ENCODE peak calls at places on chromosomes 6 and 20, in four cellular contexts. One of them, this sample, is unnamed.

GRCh38 chr20:20480126-20480525 is 112.2 kb downstream of the INSM1 start:
- DNase-seq in astrocyte: no peak
- DNase-seq in heart left ventricle: no peak
- DNase-seq in fibroblast of mammary gland: peak; percentile 44
- DNase-seq in this sample: no peak

GRCh38 chr6:14734416-14735340 is 511.2 kb upstream of the JARID2 start:
- DNase-seq in astrocyte: peak; percentile 98
- DNase-seq in heart left ventricle: no peak
- DNase-seq in fibroblast of mammary gland: peak; percentile 98
- DNase-seq in this sample: no peak

GRCh38 chr20:45257161-45257560 is 2.8 kb upstream of the SLPI start:
- DNase-seq in astrocyte: no peak
- DNase-seq in heart left ventricle: no peak
- DNase-seq in fibroblast of mammary gland: no peak
- DNase-seq in this sample: no peak

GRCh38 chr20:31720486-31721407 is 1.9 kb downstream of the BCL2L1 start:
- DNase-seq in astrocyte: no peak
- DNase-seq in heart left ventricle: no peak
- DNase-seq in fibroblast of mammary gland: no peak
- DNase-seq in this sample: no peak

GRCh38 chr6:106124015-106124414 is 37.9 kb downstream of the PRDM1 start:
- DNase-seq in astrocyte: no peak
- DNase-seq in heart left ventricle: no peak
- DNase-seq in fibroblast of mammary gland: no peak
- DNase-seq in this sample: no peak

GRCh38 chr6:84547341-84547794 is 217.0 kb downstream of the TBX18 start:
- DNase-seq in astrocyte: peak; percentile 58
- DNase-seq in heart left ventricle: no peak
- DNase-seq in fibroblast of mammary gland: no peak
- DNase-seq in this sample: no peak

GRCh38 chr20:15236812-15237211 is 899.4 kb upstream of the FLRT3 start:
- DNase-seq in astrocyte: peak; percentile 9
- DNase-seq in heart left ventricle: no peak
- DNase-seq in fibroblast of mammary gland: peak; percentile 52
- DNase-seq in this sample: peak; percentile 26

GRCh38 chr6:154236646-154237236 is 119.9 kb downstream of the IPCEF1 start:
- DNase-seq in astrocyte: peak; percentile 9
- DNase-seq in heart left ventricle: no peak
- DNase-seq in fibroblast of mammary gland: no peak
- DNase-seq in this sample: no peak

GRCh38 chr6:114997813-114998292 is 655.0 kb upstream of the HS3ST5 start:
- DNase-seq in astrocyte: no peak
- DNase-seq in heart left ventricle: no peak
- DNase-seq in fibroblast of mammary gland: no peak
- DNase-seq in this sample: no peak

GRCh38 chr6:55528624-55529023 is 50.4 kb downstream of the HMGCLL1 start:
- DNase-seq in astrocyte: peak; percentile 10
- DNase-seq in heart left ventricle: no peak
- DNase-seq in fibroblast of mammary gland: peak; percentile 46
- DNase-seq in this sample: no peak

GRCh38 chr6:21132856-21133610 is 460.5 kb upstream of the SOX4 start:
- DNase-seq in astrocyte: peak; percentile 19
- DNase-seq in heart left ventricle: no peak
- DNase-seq in fibroblast of mammary gland: no peak
- DNase-seq in this sample: peak; percentile 3

GRCh38 chr6:76708641-76709331 is 636.3 kb upstream of the IMPG1 start:
- DNase-seq in astrocyte: no peak
- DNase-seq in heart left ventricle: no peak
- DNase-seq in fibroblast of mammary gland: no peak
- DNase-seq in this sample: no peak

GRCh38 chr6:25360611-25361010 is 81.4 kb downstream of the CARMIL1 start:
- DNase-seq in astrocyte: peak; percentile 89
- DNase-seq in heart left ventricle: no peak
- DNase-seq in fibroblast of mammary gland: peak; percentile 83
- DNase-seq in this sample: no peak

GRCh38 chr6:125794342-125795137 is 3.8 kb downstream of the NCOA7 start:
- DNase-seq in astrocyte: no peak
- DNase-seq in heart left ventricle: no peak
- DNase-seq in fibroblast of mammary gland: peak; percentile 71
- DNase-seq in this sample: no peak

GRCh38 chr6:127547215-127547614 is 28.1 kb upstream of the MTCL3 start:
- DNase-seq in astrocyte: no peak
- DNase-seq in heart left ventricle: no peak
- DNase-seq in fibroblast of mammary gland: peak; percentile 18
- DNase-seq in this sample: no peak

GRCh38 chr6:37127961-37128862 is 41.7 kb upstream of the PIM1 start:
- DNase-seq in astrocyte: peak; percentile 73
- DNase-seq in heart left ventricle: peak; percentile 36
- DNase-seq in fibroblast of mammary gland: peak; percentile 83
- DNase-seq in this sample: no peak

GRCh38 chr20:50136822-50137599 is 16.5 kb downstream of the PEDS1 start:
- DNase-seq in astrocyte: peak; percentile 35
- DNase-seq in heart left ventricle: no peak
- DNase-seq in fibroblast of mammary gland: peak; percentile 87
- DNase-seq in this sample: no peak

GRCh38 chr6:4565301-4566250 is 210.6 kb upstream of the CDYL start:
- DNase-seq in astrocyte: no peak
- DNase-seq in heart left ventricle: no peak
- DNase-seq in fibroblast of mammary gland: no peak
- DNase-seq in this sample: no peak

GRCh38 chr20:55057779-55058415 is 582.5 kb downstream of the DOK5 start:
- DNase-seq in astrocyte: no peak
- DNase-seq in heart left ventricle: no peak
- DNase-seq in fibroblast of mammary gland: peak; percentile 11
- DNase-seq in this sample: no peak

GRCh38 chr6:113824411-113824810 is 32.7 kb upstream of the MARCKS start:
- DNase-seq in astrocyte: peak; percentile 63
- DNase-seq in heart left ventricle: no peak
- DNase-seq in fibroblast of mammary gland: peak; percentile 4
- DNase-seq in this sample: no peak

GRCh38 chr20:47905628-47906487 is 120.6 kb upstream of the SULF2 start:
- DNase-seq in astrocyte: no peak
- DNase-seq in heart left ventricle: no peak
- DNase-seq in fibroblast of mammary gland: no peak
- DNase-seq in this sample: peak; percentile 21

GRCh38 chr6:113496157-113496556 is 361.0 kb upstream of the MARCKS start:
- DNase-seq in astrocyte: no peak
- DNase-seq in heart left ventricle: no peak
- DNase-seq in fibroblast of mammary gland: no peak
- DNase-seq in this sample: no peak

GRCh38 chr6:112636650-112637260 is 289.6 kb downstream of the RFPL4B start:
- DNase-seq in astrocyte: peak; percentile 87
- DNase-seq in heart left ventricle: no peak
- DNase-seq in fibroblast of mammary gland: peak; percentile 71
- DNase-seq in this sample: no peak

GRCh38 chr20:32672315-32672981 is 1.3 kb downstream of the C20orf203 start:
- DNase-seq in astrocyte: no peak
- DNase-seq in heart left ventricle: no peak
- DNase-seq in fibroblast of mammary gland: no peak
- DNase-seq in this sample: no peak

GRCh38 chr20:6828794-6829423 is 61.4 kb downstream of the BMP2 start:
- DNase-seq in astrocyte: peak; percentile 12
- DNase-seq in heart left ventricle: peak; percentile 69
- DNase-seq in fibroblast of mammary gland: peak; percentile 53
- DNase-seq in this sample: peak; percentile 76

GRCh38 chr6:118468682-118469465 is 79.2 kb upstream of the PLN start:
- DNase-seq in astrocyte: peak; percentile 26
- DNase-seq in heart left ventricle: no peak
- DNase-seq in fibroblast of mammary gland: peak; percentile 51
- DNase-seq in this sample: no peak

GRCh38 chr20:37503256-37503927 is 17.7 kb upstream of the NNAT start:
- DNase-seq in astrocyte: no peak
- DNase-seq in heart left ventricle: peak; percentile 51
- DNase-seq in fibroblast of mammary gland: no peak
- DNase-seq in this sample: no peak
- TF ChIP-seq CTCF in astrocyte: no peak
- TF ChIP-seq CTCF in heart left ventricle: no peak
- TF ChIP-seq CTCF in fibroblast of mammary gland: no peak
- TF ChIP-seq CTCF in this sample: no peak

GRCh38 chr20:10177326-10177725 is 41.3 kb upstream of the SNAP25 start:
- DNase-seq in astrocyte: peak; percentile 88
- DNase-seq in heart left ventricle: no peak
- DNase-seq in fibroblast of mammary gland: peak; percentile 62
- DNase-seq in this sample: no peak

GRCh38 chr20:10172998-10173655 is 45.5 kb upstream of the SNAP25 start:
- DNase-seq in astrocyte: no peak
- DNase-seq in heart left ventricle: no peak
- DNase-seq in fibroblast of mammary gland: no peak
- DNase-seq in this sample: no peak

GRCh38 chr20:10178091-10178490 is 40.5 kb upstream of the SNAP25 start:
- DNase-seq in astrocyte: no peak
- DNase-seq in heart left ventricle: no peak
- DNase-seq in fibroblast of mammary gland: no peak
- DNase-seq in this sample: no peak

GRCh38 chr20:10179574-10180298 is 38.9 kb upstream of the SNAP25 start:
- DNase-seq in astrocyte: no peak
- DNase-seq in heart left ventricle: no peak
- DNase-seq in fibroblast of mammary gland: peak; percentile 22
- DNase-seq in this sample: peak; percentile 10

DNA sequence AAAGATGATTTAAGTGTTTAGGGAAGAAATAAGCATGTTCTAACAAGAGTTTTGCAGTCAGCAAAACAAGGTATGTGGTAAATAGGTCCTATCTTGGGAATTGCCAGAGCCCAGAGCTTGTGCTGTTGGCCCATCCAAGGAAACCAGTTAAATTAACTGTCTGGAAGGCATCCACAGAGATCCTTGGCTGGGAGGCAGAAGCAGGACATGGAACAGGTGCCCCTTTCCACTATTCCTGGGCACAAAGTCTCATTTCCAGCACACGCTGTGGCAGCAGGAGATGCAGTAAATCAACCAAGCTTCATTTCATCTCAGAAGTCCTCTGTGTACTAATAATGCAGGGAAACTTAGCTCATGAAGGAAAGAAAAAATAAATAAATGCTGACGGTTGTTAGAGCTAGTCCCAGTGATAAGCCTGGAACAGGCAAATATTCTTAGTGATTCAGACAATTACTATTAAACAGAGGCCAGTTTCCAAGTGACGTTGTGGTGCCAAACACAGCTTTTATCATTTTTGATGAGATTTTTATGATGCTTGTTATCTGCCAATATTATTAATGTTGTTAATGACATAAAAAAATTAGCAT is 39.8 kb upstream of the SNAP25 start:
- DNase-seq in astrocyte: peak; percentile 45
- DNase-seq in heart left ventricle: no peak
- DNase-seq in fibroblast of mammary gland: no peak
- DNase-seq in this sample: no peak
- TF ChIP-seq CTCF in astrocyte: no peak
- TF ChIP-seq CTCF in heart left ventricle: no peak
- TF ChIP-seq CTCF in fibroblast of mammary gland: no peak
- TF ChIP-seq CTCF in this sample: no peak

DNA sequence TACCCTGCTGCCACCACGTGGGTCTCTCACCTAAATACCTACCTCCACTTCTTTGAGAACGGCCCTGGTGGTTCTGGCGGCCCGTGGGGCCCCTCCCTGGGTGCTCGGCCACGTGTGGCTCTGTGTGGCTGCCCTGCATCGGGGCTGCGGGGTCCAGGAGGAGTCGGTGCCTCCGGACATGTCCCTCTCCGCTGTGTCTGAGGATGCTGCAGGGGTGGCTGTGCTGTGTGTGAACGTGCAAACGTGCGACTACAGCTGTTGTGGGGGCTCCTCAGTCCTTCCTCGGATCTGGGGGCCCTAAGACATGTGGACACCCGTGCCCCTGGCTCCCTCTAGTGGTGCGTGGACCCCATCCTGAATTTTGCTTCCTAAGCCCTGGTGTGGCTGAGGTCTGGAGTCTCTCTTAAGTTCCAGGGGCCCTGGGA is 691.8 kb downstream of the QKI start:
- DNase-seq in astrocyte: peak; percentile 22
- DNase-seq in heart left ventricle: peak; percentile 83
- DNase-seq in fibroblast of mammary gland: peak; percentile 14
- DNase-seq in this sample: peak; percentile 43
- TF ChIP-seq CTCF in astrocyte: peak; percentile 36
- TF ChIP-seq CTCF in heart left ventricle: peak; percentile 63
- TF ChIP-seq CTCF in fibroblast of mammary gland: peak; percentile 33
- TF ChIP-seq CTCF in this sample: peak; percentile 44

DNA sequence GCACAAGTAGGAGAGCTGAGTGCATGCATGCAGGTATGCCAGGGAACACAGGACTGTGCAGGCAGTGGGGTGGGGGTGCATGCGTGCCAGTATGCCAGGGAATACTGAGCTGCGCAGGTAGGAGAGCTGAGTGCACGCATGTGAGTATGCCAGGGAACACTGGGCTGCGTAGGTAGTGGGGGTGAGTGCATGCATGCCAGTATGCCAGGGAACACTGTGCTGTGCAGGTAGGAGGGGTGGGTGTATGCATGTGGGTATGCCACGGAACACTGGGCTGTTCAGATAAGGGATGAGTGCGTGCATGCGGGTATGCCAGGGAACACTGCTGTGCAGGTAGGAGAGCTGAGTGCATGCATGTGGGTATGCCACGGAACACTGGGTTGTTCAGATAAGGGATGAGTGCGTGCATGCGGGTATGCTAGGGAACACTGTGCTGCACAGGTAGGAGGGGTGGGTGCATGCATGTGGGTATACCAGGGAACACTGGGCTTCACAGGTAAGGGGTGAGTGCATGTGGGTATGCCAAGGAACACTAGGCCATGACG is 77.4 kb downstream of the LRFN2 start:
- DNase-seq in astrocyte: no peak
- DNase-seq in heart left ventricle: no peak
- DNase-seq in fibroblast of mammary gland: no peak
- DNase-seq in this sample: no peak
- TF ChIP-seq CTCF in astrocyte: no peak
- TF ChIP-seq CTCF in heart left ventricle: no peak
- TF ChIP-seq CTCF in fibroblast of mammary gland: no peak
- TF ChIP-seq CTCF in this sample: no peak

DNA sequence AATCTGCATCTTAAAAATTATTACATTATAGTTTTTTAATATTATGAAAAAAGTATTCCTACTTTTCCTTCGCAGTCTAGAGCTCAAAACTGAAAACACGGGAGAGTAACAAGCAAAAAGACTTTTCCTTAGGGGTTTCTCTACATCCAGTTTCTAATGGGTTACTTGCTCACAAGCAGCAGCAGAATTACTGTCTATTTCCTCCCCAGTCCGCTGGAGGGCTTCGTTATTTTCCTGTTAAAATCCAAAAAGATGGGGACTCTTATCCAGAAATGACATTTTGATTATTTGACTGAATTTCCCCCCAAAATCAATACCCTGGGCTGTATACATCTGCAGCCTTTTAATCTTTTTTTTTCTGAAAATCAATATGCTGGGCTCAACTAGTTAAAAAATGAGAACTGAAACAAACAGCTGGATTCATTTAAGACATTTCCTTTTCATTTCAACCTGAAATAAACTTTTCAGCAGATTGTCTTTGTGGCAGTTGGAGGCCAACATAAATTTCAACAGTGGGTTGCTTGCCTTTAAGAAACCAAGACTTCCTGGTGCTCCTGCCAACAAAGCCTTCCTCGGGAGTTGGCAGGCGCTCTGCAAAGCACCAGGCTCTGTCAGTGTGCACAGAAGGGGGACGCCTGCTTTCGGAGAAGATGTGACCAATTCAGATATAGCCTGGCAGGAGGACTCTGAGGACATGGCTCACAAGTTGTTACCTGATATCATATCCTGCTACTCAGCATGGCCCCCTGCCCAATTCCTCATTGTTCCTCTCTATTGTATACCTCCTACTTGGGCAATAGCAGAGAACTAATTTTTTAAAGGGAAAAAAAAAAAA is 204.7 kb upstream of the ARG1 start:
- DNase-seq in astrocyte: peak; percentile 33
- DNase-seq in heart left ventricle: peak; percentile 69
- DNase-seq in fibroblast of mammary gland: peak; percentile 47
- DNase-seq in this sample: no peak
- TF ChIP-seq CTCF in astrocyte: no peak
- TF ChIP-seq CTCF in heart left ventricle: no peak
- TF ChIP-seq CTCF in fibroblast of mammary gland: peak; percentile 12
- TF ChIP-seq CTCF in this sample: no peak

This sample was measured in nephron progenitor cell.